ENCODE peak calls at places on chromosome 3, in seven cellular contexts. R is lower leg skin, Q is EH, F is activated T-helper 1 cell treated with Interleukin-2 at 50 U/mL for 16 hours, B is activated T-cell treated with anti-CD3 and anti-CD28 coated beads for 1 hour, W is SW 1271, U is OCI-LY7. H is an unnamed sample.

GRCh38 chr3:142705256-142705655 is 18.6 kb upstream of the TRPC1 start:
- DNase-seq in R (no peak), Q (no peak), F (no peak), B (no peak), W (no peak), U (no peak), H (no peak)

GRCh38 chr3:148429206-148429605 is 268.5 kb upstream of the AGTR1 start:
- DNase-seq in R (no peak), Q (no peak), F (no peak), B (no peak), W (no peak), U (no peak), H (no peak)

GRCh38 chr3:87437765-87438164 is 161.4 kb upstream of the POU1F1 start:
- DNase-seq in R (no peak), Q (peak), F (no peak), B (no peak), W (no peak), U (no peak), H (no peak)

GRCh38 chr3:34011171-34012101 is 213.0 kb downstream of the PDCD6IP start:
- DNase-seq in R (no peak), Q (peak), F (no peak), B (no peak), W (no peak), U (peak), H (peak)

GRCh38 chr3:113697192-113698090 is 999 bp upstream of the USF3 start:
- DNase-seq in R (peak), Q (peak), F (no peak), B (peak), W (no peak), U (peak), H (peak)

GRCh38 chr3:133448478-133449122 is 48.7 kb downstream of the BFSP2 start:
- DNase-seq in R (no peak), Q (no peak), F (no peak), B (no peak), W (no peak), U (peak), H (no peak)

GRCh38 chr3:14544282-14545250 is 4.4 kb upstream of the GRIP2 start:
- DNase-seq in R (no peak), Q (no peak), F (no peak), B (no peak), W (no peak), U (no peak), H (no peak)

GRCh38 chr3:166471074-166471753 is 634.0 kb upstream of the BCHE start:
- DNase-seq in R (no peak), Q (no peak), F (no peak), B (no peak), W (no peak), U (no peak), H (no peak)

GRCh38 chr3:96214941-96215340 is 599.5 kb upstream of the EPHA6 start:
- DNase-seq in R (no peak), Q (no peak), F (no peak), B (no peak), W (no peak), U (no peak), H (no peak)

GRCh38 chr3:11668243-11669232 is 24.8 kb upstream of the VGLL4 start:
- DNase-seq in R (no peak), Q (peak), F (no peak), B (no peak), W (no peak), U (no peak), H (peak)

GRCh38 chr3:185677146-185677829 is 91.2 kb downstream of the SENP2 start:
- DNase-seq in R (no peak), Q (peak), F (no peak), B (no peak), W (no peak), U (peak), H (peak)

GRCh38 chr3:64046527-64046926 is 23.2 kb upstream of the PSMD6 start:
- DNase-seq in R (no peak), Q (no peak), F (no peak), B (no peak), W (no peak), U (no peak), H (no peak)

GRCh38 chr3:2993719-2994118 is 116.5 kb downstream of the IL5RA start:
- DNase-seq in R (no peak), Q (no peak), F (no peak), B (no peak), W (no peak), U (no peak), H (no peak)

GRCh38 chr3:195913382-195913781 is 5.0 kb upstream of the TNK2 start:
- DNase-seq in R (no peak), Q (no peak), F (no peak), B (no peak), W (no peak), U (no peak), H (peak)